ENCODE peak calls at places on chromosomes 7 and 10, in four cellular contexts. D, U, B and M are unnamed samples.

GRCh38 chr10:52740913-52741675 is 31.5 kb downstream of the MBL2 start:
- DNase-seq in U (no peak), B (peak), D (peak), M (no peak)

GRCh38 chr7:32155712-32156111 is 85.5 kb upstream of the PDE1C start:
- DNase-seq in D (no peak), B (no peak), U (no peak), M (no peak)

GRCh38 chr7:95441042-95441823 is 6.4 kb upstream of the PON2 start:
- DNase-seq in B (no peak), U (no peak), D (no peak), M (no peak)

GRCh38 chr10:10591682-10592412 is 425.8 kb upstream of the CELF2 start:
- DNase-seq in B (no peak), D (no peak), U (no peak), M (no peak)

GRCh38 chr10:775245-776075 is 86.0 kb upstream of the DIP2C start:
- DNase-seq in D (peak), U (peak), B (no peak), M (no peak)

GRCh38 chr7:90225601-90226000 is 14.1 kb downstream of the STEAP2 start:
- DNase-seq in U (no peak), B (no peak), D (no peak), M (no peak)

GRCh38 chr10:51302316-51302715 is 228.0 kb downstream of the PRKG1 start:
- DNase-seq in B (no peak), D (no peak), U (no peak), M (no peak)

GRCh38 chr7:12067156-12067831 is 143.8 kb upstream of the TMEM106B start:
- DNase-seq in U (no peak), D (peak), B (no peak), M (no peak)

GRCh38 chr10:12700557-12700874 is 301.0 kb downstream of the CCDC3 start:
- DNase-seq in B (no peak), D (no peak), U (no peak), M (no peak)

GRCh38 chr10:102009801-102010425 is 46.1 kb downstream of the ARMH3 start:
- DNase-seq in B (peak), D (peak), U (peak), M (no peak)

GRCh38 chr7:128911441-128912031 is 1.0 kb upstream of the KCP start:
- DNase-seq in D (no peak), U (peak), B (no peak), M (peak)

GRCh38 chr7:75647709-75648438 is 90.9 kb downstream of the HIP1 start:
- DNase-seq in U (no peak), B (no peak), D (no peak), M (no peak)

GRCh38 chr7:68706291-68706690 is 892.0 kb upstream of the AUTS2 start:
- DNase-seq in B (no peak), D (peak), U (no peak), M (no peak)

GRCh38 chr10:104197364-104197763 is 34.8 kb downstream of the CFAP43 start:
- DNase-seq in D (peak), B (no peak), U (no peak), M (no peak)
- TF ChIP-seq CTCF in D (no peak), B (peak), U (no peak), M (no peak)

DNA sequence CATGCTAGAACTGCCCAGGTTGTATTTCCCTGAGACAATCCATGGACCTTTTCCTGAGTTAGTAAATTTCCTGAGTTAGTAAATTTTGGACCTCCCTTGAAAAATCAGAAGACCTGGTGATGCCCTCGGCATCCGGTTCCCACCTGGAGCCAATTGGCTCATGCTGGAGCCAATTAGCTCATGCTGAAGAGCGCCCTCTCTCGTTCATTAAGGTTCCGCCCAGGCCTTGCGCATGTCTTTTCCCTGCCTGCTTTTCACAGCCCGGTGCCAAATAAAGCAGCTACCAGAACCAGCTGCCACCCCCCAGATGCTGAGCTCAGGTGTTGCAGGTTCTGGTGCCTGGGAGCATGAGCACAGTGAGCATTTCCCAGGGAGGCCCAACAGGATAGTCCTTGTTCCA is 96.2 kb downstream of the APBB1IP start:
- DNase-seq in U (no peak), B (no peak), D (no peak), M (no peak)
- TF ChIP-seq CTCF in U (no peak), B (peak), D (no peak), M (no peak)

GRCh38 chr7:153521370-153521769 is 530.8 kb upstream of the DPP6 start:
- DNase-seq in D (no peak), B (no peak), U (no peak), M (no peak)

GRCh38 chr7:153514006-153514405 is 538.2 kb upstream of the DPP6 start:
- DNase-seq in D (no peak), B (no peak), U (no peak), M (no peak)

GRCh38 chr7:153515359-153515758 is 536.8 kb upstream of the DPP6 start:
- DNase-seq in U (no peak), D (no peak), B (no peak), M (no peak)

GRCh38 chr7:153522261-153522660 is 529.9 kb upstream of the DPP6 start:
- DNase-seq in D (no peak), B (no peak), U (no peak), M (no peak)

DNA sequence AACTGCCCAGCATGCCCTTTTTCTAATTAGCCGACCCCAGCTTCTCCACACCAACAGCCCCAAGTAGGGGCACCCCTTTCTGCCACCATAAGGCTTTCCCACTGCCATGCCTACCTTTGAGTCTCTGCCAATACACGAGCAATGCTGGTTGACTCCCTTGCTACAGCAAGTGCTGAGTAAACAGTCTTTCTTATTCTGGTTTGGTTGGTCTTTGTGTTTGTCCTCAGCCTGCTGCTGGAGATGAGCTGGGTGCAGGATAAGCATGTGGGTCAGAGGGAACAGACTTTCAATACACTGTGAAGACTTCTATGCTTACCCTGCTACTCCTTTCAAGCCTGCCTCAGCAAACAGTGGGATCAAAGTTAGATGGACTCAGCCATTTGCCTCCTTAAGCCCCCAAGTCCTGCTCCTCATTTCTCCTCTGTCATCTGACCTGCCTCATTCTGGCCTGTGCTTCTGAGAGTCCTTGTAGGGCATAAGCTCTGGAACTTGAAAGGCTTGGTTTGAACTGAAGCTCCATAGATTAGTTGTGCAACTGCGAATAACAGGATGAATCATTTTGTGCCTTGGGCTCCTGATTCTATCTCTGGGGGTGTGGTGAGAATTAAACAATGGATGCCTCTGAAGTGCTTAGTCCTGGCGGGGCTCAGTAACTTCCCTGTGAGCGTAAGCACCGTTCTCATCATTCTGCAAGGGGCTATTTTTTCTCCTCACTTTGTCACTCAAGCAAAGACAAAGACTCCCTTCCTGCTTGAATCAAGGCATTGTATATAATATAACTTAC is 533.8 kb upstream of the DPP6 start:
- DNase-seq in D (no peak), U (no peak), B (no peak), M (no peak)
- TF ChIP-seq CTCF in D (no peak), U (no peak), B (no peak), M (no peak)

GRCh38 chr10:132371641-132372081 is 25.3 kb upstream of the PWWP2B start:
- DNase-seq in B (no peak), D (no peak), U (no peak), M (no peak)
- TF ChIP-seq CTCF in B (no peak), D (peak), U (no peak), M (no peak)

GRCh38 chr7:45078199-45078681 is 10.5 kb downstream of the NACAD start:
- DNase-seq in U (no peak), B (no peak), D (no peak), M (no peak)
- TF ChIP-seq CTCF in U (no peak), B (no peak), D (no peak), M (no peak)

GRCh38 chr10:46277840-46278239 is 9.0 kb upstream of the ANTXRL start:
- DNase-seq in U (no peak), D (no peak), B (no peak), M (no peak)

GRCh38 chr10:46270086-46270811 is 16.5 kb upstream of the ANTXRL start:
- DNase-seq in U (no peak), D (no peak), B (no peak), M (peak)

GRCh38 chr10:46272863-46273415 is 13.9 kb upstream of the ANTXRL start:
- DNase-seq in B (no peak), D (no peak), U (peak), M (peak)

GRCh38 chr10:46268076-46268881 is 18.5 kb upstream of the ANTXRL start:
- DNase-seq in U (no peak), B (no peak), D (no peak), M (peak)

GRCh38 chr10:46273506-46274477 is 13.0 kb upstream of the ANTXRL start:
- DNase-seq in B (no peak), D (peak), U (no peak), M (peak)
- TF ChIP-seq CTCF in B (no peak), D (peak), U (no peak), M (no peak)

GRCh38 chr7:152949790-152950189 is 190.2 kb downstream of the ACTR3B start:
- DNase-seq in U (no peak), B (no peak), D (no peak), M (no peak)
- TF ChIP-seq CTCF in U (no peak), B (no peak), D (no peak), M (no peak)

GRCh38 chr7:1569833-1570632 is at the start of gene PSMG3:
- DNase-seq in U (peak), B (no peak), D (peak), M (peak)
- TF ChIP-seq CTCF in U (peak), B (no peak), D (peak), M (no peak)

DNA sequence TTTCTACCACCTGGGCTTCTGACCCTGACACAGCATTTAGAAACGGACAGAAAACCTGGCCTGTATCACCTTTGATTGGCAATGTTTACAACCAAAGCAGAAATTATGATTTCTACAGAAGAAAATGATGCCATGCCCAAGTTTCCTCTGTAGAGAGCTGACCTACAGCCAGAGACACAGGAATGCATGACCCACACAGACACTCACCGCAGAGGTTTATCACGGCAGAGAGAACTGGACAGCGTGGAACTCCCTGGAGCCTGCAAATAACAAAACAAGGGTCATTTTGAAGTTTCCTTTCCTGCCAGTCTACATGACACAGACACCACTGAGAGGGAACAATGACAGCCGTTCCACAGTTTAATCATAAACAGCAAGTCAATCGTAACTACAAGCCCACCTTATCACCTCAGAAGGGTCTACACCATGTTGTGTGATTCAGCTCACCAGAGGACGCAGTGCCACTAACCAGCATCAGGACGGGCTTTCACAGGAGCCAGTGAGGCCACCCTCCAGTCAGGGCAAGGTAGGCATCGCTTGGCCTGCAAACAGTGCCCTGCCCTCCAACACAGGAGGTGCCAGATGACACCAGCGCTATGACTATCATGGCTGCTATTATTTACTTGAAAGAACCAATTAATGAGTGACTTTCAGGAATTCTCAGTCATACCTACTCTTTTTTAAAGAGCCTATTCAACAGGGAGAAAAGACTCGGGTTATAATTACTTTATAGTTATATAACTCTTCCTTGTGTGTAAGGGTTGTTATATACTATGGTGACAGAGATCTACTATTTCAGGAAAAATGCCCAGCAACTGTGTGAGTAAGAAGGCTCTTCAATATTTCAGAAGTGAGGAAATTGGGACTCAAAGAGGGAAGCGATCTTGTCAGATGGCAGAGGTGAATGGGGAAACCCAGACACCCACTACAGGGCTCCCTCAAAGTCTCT is 139.8 kb downstream of the TNS3 start:
- DNase-seq in U (no peak), D (no peak), B (no peak), M (peak)
- TF ChIP-seq CTCF in U (no peak), D (no peak), B (no peak), M (no peak)